ENCODE peak calls at places on chromosomes 5 and 9, in seven cellular contexts. D, W, R, O, I, G and X are unnamed samples.

GRCh38 chr9:105063665-105064247 is 135.8 kb upstream of the ABCA1 start:
- DNase-seq in D (peak), W (no peak), R (peak), O (no peak), I (no peak), G (peak), X (peak)

GRCh38 chr9:97480749-97481148 is 20.7 kb upstream of the TMOD1 start:
- DNase-seq in D (no peak), W (no peak), R (no peak), O (no peak), I (no peak), G (no peak), X (no peak)

GRCh38 chr5:102946971-102947370 is 173.0 kb downstream of the GIN1 start:
- DNase-seq in D (no peak), W (no peak), R (no peak), O (no peak), I (no peak), G (no peak), X (no peak)

GRCh38 chr5:9869616-9870288 is 239.6 kb upstream of the TAS2R1 start:
- DNase-seq in D (no peak), W (no peak), R (no peak), O (no peak), I (no peak), G (no peak), X (no peak)

GRCh38 chr5:178590924-178591423 is 781 bp upstream of the COL23A1 start:
- DNase-seq in D (no peak), W (no peak), R (no peak), O (no peak), I (no peak), G (no peak), X (no peak)

GRCh38 chr5:142866563-142867275 is 96.5 kb downstream of the ARHGAP26 start:
- DNase-seq in D (peak), W (peak), R (no peak), O (peak), I (peak), G (peak), X (no peak)

GRCh38 chr5:148962761-148963324 is 100.0 kb downstream of the SH3TC2 start:
- DNase-seq in D (no peak), W (no peak), R (peak), O (no peak), I (no peak), G (no peak), X (no peak)

GRCh38 chr9:126097679-126098078 is 228.9 kb upstream of the MVB12B start:
- DNase-seq in D (no peak), W (no peak), R (no peak), O (no peak), I (no peak), G (no peak), X (no peak)

GRCh38 chr5:158682631-158683030 is 417.1 kb downstream of the EBF1 start:
- DNase-seq in D (no peak), W (no peak), R (no peak), O (no peak), I (no peak), G (no peak), X (no peak)

GRCh38 chr9:134455951-134456739 is 129.9 kb downstream of the RXRA start:
- DNase-seq in D (peak), W (peak), R (peak), O (no peak), I (peak), G (peak), X (peak)

GRCh38 chr9:128253140-128253990 is 22.4 kb downstream of the GOLGA2 start:
- DNase-seq in D (no peak), W (no peak), R (no peak), O (no peak), I (no peak), G (no peak), X (no peak)

GRCh38 chr9:27564031-27564430 is 9.2 kb downstream of the C9orf72 start:
- DNase-seq in D (no peak), W (no peak), R (no peak), O (no peak), I (no peak), G (no peak), X (no peak)

GRCh38 chr9:125293134-125293533 is 31.5 kb downstream of the GAPVD1 start:
- DNase-seq in D (no peak), W (no peak), R (no peak), O (no peak), I (no peak), G (no peak), X (no peak)

GRCh38 chr5:72985719-72986118 is 29.9 kb downstream of the FCHO2 start:
- DNase-seq in D (no peak), W (no peak), R (no peak), O (no peak), I (no peak), G (no peak), X (no peak)

GRCh38 chr9:81113408-81114124 is 575.8 kb downstream of the TLE1 start:
- DNase-seq in D (no peak), W (no peak), R (no peak), O (no peak), I (no peak), G (no peak), X (no peak)

GRCh38 chr5:179137643-179138567 is 77.7 kb downstream of the ZNF354C start:
- DNase-seq in D (no peak), W (no peak), R (no peak), O (no peak), I (no peak), G (no peak), X (no peak)

GRCh38 chr9:5326893-5327548 is 12.7 kb downstream of the RLN1 start:
- DNase-seq in D (no peak), W (no peak), R (no peak), O (no peak), I (no peak), G (no peak), X (no peak)

GRCh38 chr9:97397220-97397619 is 14.7 kb upstream of the TDRD7 start:
- DNase-seq in D (no peak), W (no peak), R (no peak), O (peak), I (no peak), G (no peak), X (no peak)

GRCh38 chr5:118937393-118938061 is 50.8 kb downstream of the DTWD2 start:
- DNase-seq in D (no peak), W (no peak), R (no peak), O (peak), I (no peak), G (no peak), X (no peak)

GRCh38 chr9:6605202-6605601 is 40.3 kb downstream of the GLDC start:
- DNase-seq in D (no peak), W (no peak), R (no peak), O (peak), I (no peak), G (no peak), X (no peak)

GRCh38 chr9:36853233-36853632 is 180.8 kb downstream of the PAX5 start:
- DNase-seq in D (no peak), W (no peak), R (no peak), O (no peak), I (no peak), G (no peak), X (no peak)

GRCh38 chr5:75363726-75364495 is 26.9 kb downstream of the HMGCR start:
- DNase-seq in D (no peak), W (no peak), R (no peak), O (no peak), I (no peak), G (no peak), X (peak)

GRCh38 chr5:172322028-172322965 is 38.7 kb upstream of the UBTD2 start:
- DNase-seq in D (no peak), W (no peak), R (peak), O (no peak), I (no peak), G (no peak), X (peak)

DNA sequence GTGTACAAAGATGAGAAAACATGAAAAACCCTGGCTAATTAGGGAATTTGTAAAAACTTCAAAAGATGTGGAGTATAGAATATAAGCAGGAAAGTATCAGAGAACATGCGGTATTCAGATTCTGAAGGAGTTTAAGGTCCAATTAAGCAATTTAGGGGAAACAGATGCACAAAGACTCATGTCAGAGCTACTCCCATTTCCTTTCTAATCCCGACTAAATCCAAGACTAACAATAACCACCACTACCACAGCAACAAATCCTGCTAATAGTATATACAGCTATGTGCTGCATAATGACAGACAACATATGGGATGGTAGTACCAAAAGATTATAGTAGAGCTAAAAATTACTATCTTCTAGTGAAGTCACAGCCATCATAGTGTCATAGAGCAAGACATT is 102.1 kb downstream of the LURAP1L start:
- DNase-seq in D (no peak), W (no peak), R (no peak), O (no peak), I (no peak), G (no peak), X (no peak)
- H3K4me3 ChIP-seq in D (no peak), W (no peak), R (no peak), O (no peak), I (no peak), G (no peak), X (no peak)

GRCh38 chr9:111375062-111375461 is 45.0 kb upstream of the OR2K2 start:
- DNase-seq in D (no peak), W (no peak), R (no peak), O (no peak), I (no peak), G (no peak), X (no peak)

GRCh38 chr9:111372297-111372696 is 42.3 kb upstream of the OR2K2 start:
- DNase-seq in D (no peak), W (no peak), R (no peak), O (no peak), I (no peak), G (no peak), X (no peak)

GRCh38 chr9:111375817-111376564 is 46.0 kb upstream of the OR2K2 start:
- DNase-seq in D (no peak), W (no peak), R (no peak), O (no peak), I (no peak), G (no peak), X (no peak)
- TF ChIP-seq EP300 in D (no peak), W (no peak), R (no peak), O (no peak), I (no peak), G (no peak), X (no peak)

DNA sequence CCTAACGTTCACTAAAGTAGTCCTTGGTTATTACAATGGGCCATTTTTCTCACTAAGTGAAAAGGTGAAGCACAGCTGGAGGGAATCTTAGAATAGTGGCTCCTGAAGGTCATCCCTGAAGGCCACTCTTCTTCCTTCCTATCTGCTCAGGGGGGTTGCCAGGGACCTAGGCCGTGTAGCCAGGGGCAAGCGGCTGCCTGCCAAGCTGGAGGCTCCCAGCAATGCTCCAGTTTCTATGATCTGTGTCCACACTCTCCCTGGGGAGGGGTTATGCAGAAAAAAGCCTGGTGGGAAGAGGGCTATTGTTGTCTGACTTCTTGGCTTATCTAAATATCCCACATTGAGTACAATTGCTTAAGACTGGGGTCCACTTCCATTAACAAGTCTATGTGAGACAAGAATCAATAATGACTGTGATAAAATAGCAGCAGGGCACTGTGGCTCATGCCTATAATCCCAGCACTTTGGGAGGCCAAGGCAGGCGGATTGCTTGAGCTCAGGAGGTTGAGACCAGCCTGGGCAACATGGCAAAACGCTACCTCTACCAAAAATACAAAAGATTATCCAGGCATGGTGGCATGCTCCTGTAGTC is 3.8 kb downstream of the NMRK1 start:
- DNase-seq in D (no peak), W (no peak), R (no peak), O (no peak), I (no peak), G (no peak), X (no peak)
- H3K27ac ChIP-seq in D (no peak), W (no peak), R (no peak), O (no peak), I (no peak), G (no peak), X (peak)

DNA sequence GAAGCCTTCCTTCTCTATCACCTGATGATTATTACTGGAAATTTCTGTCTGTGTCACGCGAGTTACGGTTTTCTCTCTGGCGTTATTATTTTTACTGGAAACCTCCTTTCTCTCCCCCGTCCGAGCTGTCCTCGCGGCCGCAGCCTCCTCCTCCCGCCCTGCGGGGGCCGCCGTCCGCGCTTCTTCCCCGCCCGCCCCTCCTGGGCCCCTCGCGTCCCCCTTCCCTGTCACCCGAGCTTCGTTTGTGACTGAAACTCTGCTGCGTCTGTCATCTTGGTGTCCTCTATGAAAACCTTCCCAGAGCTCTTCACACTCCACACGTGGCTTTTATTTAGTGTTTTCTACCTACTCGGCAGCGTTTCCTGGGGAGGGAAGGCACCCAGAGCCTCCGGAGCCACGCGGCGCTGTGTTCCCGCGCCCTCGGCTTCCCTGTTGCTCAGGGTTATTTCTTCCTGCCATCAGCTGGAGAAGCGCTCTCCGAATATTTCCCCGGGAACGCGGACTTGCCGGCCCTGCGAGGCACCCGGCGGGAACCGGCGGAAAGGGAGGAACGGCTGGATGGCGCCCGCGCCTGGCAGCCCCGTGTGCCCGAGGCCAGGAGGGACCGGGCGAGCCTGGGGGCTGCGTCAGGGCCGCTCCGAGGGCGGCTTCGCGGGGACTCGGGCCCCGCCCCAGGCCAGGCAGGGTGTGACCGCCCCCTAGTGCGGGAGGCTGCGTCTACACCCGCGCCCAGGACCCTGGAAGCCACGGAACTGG is 33.9 kb downstream of the TRIP13 start:
- DNase-seq in D (no peak), W (no peak), R (peak), O (no peak), I (peak), G (no peak), X (no peak)
- H3K4me3 ChIP-seq in D (no peak), W (no peak), R (peak), O (no peak), I (no peak), G (peak), X (peak)

GRCh38 chr5:31078931-31079330 is 114.6 kb upstream of the CDH6 start:
- DNase-seq in D (no peak), W (no peak), R (no peak), O (no peak), I (no peak), G (no peak), X (no peak)
- TF ChIP-seq EP300 in D (no peak), W (no peak), R (no peak), O (no peak), I (no peak), G (no peak), X (no peak)

GRCh38 chr5:150043657-150044333 is 42.6 kb downstream of the CSF1R start:
- DNase-seq in D (no peak), W (no peak), R (no peak), O (no peak), I (no peak), G (no peak), X (peak)
- H3K27ac ChIP-seq in D (no peak), W (no peak), R (no peak), O (no peak), I (peak), G (no peak), X (peak)

GRCh38 chr5:157540707-157541451 is 34.7 kb downstream of the ADAM19 start:
- DNase-seq in D (peak), W (no peak), R (peak), O (peak), I (no peak), G (no peak), X (peak)
- H3K4me3 ChIP-seq in D (no peak), W (no peak), R (peak), O (peak), I (no peak), G (peak), X (no peak)